ENCODE peak calls at places on chromosomes 1 and 21, in four cellular contexts. E is K562, P is GM12878, Z is HepG2. S is an unnamed sample.

GRCh38 chr21:16534408-16535099 is 804.8 kb downstream of the USP25 start:
- DNase-seq in E (no peak), P (no peak), Z (no peak), S (no peak)

GRCh38 chr1:109620396-109620817 is 770 bp downstream of the AMPD2 start:
- DNase-seq in E (peak; percentile 63), P (no peak), Z (no peak), S (no peak)

GRCh38 chr1:228334226-228334935 is 72.3 kb downstream of the TRIM11 start:
- DNase-seq in E (no peak), P (no peak), Z (no peak), S (no peak)

GRCh38 chr1:210715072-210715471 is 386.4 kb downstream of the HHAT start:
- DNase-seq in E (no peak), P (no peak), Z (no peak), S (no peak)

GRCh38 chr1:177505905-177506590 is 335.3 kb downstream of the BRINP2 start:
- DNase-seq in E (no peak), P (no peak), Z (no peak), S (no peak)

GRCh38 chr1:61093525-61094137 is 11.3 kb downstream of the NFIA start:
- DNase-seq in E (no peak), P (no peak), Z (no peak), S (no peak)

GRCh38 chr1:229993060-229993459 is 74.0 kb upstream of the GALNT2 start:
- DNase-seq in E (no peak), P (peak; percentile 8), Z (no peak), S (no peak)

GRCh38 chr1:8889925-8890785 is 11.7 kb upstream of the ENO1 start:
- DNase-seq in E (no peak), P (no peak), Z (no peak), S (no peak)

GRCh38 chr1:245679796-245680195 is 525.0 kb downstream of the KIF26B start:
- DNase-seq in E (no peak), P (no peak), Z (no peak), S (no peak)

GRCh38 chr1:1144122-1144842 is 28.4 kb upstream of the C1orf159 start:
- DNase-seq in E (no peak), P (no peak), Z (no peak), S (peak; percentile 51)

GRCh38 chr1:113456967-113457366 is 66.7 kb downstream of the MAGI3 start:
- DNase-seq in E (no peak), P (no peak), Z (peak; percentile 86), S (no peak)

GRCh38 chr1:61839702-61840101 is 97.4 kb downstream of the PATJ start:
- DNase-seq in E (no peak), P (no peak), Z (no peak), S (no peak)

GRCh38 chr1:183276386-183276785 is 90.3 kb downstream of the LAMC2 start:
- DNase-seq in E (no peak), P (no peak), Z (no peak), S (no peak)

GRCh38 chr1:183275322-183275721 is 89.3 kb downstream of the LAMC2 start:
- DNase-seq in E (no peak), P (no peak), Z (no peak), S (no peak)

GRCh38 chr1:183279835-183280234 is 93.8 kb downstream of the LAMC2 start:
- DNase-seq in E (no peak), P (no peak), Z (peak; percentile 9), S (no peak)

GRCh38 chr1:183278736-183279591 is 92.9 kb downstream of the LAMC2 start:
- DNase-seq in E (no peak), P (no peak), Z (no peak), S (no peak)

DNA sequence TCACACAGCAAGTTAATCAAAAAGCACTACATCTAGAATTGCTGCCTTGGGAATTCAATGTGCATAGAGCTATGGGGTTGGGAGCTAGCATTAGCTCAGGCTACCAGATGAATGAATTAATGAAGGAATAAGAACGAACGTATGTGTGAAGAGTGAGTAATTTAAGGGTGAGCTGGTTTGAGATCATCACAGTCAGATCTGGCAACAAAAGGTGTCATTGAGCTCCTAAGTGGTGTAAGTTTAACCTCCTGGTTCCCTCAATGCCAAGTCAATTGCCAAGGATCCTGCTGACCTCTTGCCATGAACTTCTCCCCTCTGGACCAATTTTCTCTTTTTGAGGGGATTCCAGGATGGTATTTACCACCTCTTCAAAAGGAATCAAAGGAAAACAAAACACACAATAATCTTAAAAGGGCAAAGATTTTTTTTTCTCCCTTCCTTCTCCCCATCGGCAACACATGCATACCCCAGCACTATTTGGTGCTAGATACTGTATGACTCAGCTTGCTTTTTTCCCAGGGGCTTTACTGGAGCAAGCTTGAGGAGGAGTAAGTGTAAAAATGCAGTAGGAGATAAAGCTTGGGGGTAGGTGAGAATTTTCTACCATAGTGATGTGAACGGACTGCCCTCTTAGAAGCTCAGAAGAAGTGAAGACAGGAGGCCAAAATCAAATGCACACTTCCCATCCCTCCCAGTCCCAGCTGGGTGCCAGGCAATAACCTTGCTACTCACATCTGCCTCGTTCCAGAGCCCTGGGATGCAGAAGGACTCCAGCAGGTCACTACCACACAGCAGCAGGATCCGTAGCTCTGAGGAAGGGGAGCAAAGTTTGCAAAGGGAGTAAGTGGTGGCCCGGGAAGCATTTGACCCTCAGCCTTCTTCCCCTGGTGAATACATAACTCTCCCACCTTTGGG is 92.0 kb downstream of the LAMC2 start:
- DNase-seq in E (no peak), P (no peak), Z (no peak), S (no peak)
- TF ChIP-seq CBFB in E (no peak), P (no peak), Z (no peak), S (no peak)

GRCh38 chr1:74686941-74687340 is 13.3 kb upstream of the ERICH3 start:
- DNase-seq in E (no peak), P (no peak), Z (no peak), S (no peak)

GRCh38 chr1:74684301-74684700 is 10.7 kb upstream of the ERICH3 start:
- DNase-seq in E (no peak), P (no peak), Z (no peak), S (no peak)

GRCh38 chr1:74693473-74693872 is 19.9 kb upstream of the ERICH3 start:
- DNase-seq in E (no peak), P (no peak), Z (peak; percentile 14), S (no peak)

GRCh38 chr1:74690909-74691308 is 17.3 kb upstream of the ERICH3 start:
- DNase-seq in E (no peak), P (no peak), Z (no peak), S (no peak)

DNA sequence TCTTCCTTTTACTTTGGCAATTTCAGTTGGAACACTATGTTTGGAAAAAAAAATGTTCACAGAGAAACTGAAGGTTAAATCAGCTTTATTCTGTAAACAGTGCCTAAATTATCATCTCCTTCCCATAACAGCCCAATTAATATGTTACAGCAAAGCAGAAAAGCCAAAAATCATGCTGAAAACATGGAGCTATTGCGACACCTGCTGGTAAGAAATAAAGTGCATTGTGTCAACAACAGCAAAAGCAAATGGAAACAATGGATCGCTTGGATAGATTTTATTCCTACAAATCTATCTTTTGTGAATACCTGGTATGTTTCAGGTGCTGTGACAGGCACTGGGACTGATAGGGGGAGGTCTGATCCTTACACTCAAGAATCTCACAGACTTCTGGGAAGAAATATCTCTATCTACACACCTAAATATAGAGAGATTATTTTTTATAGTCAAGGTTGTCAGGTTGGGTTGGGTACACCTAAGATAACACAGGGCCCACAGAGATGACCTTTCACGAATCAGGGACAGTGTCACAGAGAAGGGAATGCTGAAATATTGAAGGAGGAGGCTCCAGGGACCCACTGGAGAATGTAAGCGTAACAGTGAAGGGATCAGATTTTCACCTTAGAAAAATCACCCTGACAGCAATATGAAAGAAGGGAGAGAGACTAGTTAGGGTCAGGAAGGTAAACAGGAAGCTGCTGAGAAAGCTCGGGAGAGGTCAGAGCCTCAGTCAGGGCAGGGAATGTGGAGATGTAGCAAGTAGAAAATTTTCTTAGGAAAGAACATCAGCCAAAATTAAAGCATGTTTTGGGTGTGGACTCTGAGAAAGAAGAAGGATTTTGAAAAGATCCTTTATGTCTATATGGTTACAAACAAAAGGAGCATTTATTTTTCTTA is 16.5 kb upstream of the ERICH3 start:
- DNase-seq in E (peak; percentile 17), P (no peak), Z (peak; percentile 53), S (peak; percentile 51)
- TF ChIP-seq CBFB in E (no peak), P (no peak), Z (no peak), S (no peak)

GRCh38 chr1:216331211-216331610 is 92.0 kb downstream of the USH2A start:
- DNase-seq in E (no peak), P (no peak), Z (no peak), S (no peak)

GRCh38 chr1:216332462-216332861 is 90.8 kb downstream of the USH2A start:
- DNase-seq in E (no peak), P (no peak), Z (no peak), S (no peak)

GRCh38 chr1:216325946-216326345 is 97.3 kb downstream of the USH2A start:
- DNase-seq in E (no peak), P (no peak), Z (no peak), S (no peak)

GRCh38 chr1:216332003-216332402 is 91.2 kb downstream of the USH2A start:
- DNase-seq in E (no peak), P (no peak), Z (no peak), S (no peak)

DNA sequence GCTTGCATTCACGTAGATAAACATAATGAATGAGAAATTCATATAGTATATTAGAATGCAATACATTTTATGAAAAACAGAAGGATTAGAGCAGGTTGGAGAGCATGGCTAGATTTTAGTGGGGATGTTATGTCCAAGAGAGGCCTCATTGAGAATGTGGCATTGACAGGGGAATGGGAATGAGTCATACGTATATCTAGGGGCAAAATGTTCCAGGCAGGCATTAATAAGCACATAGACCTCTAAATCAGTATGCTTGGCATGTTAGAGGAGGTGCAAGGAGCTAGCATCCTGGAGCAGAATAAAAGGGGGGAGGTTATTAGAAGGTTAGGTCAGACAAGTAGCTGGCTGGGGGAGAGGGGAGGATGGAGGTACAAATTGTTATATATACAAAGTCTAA is 93.0 kb downstream of the USH2A start:
- DNase-seq in E (no peak), P (no peak), Z (no peak), S (no peak)
- TF ChIP-seq CBFB in E (no peak), P (no peak), Z (no peak), S (no peak)

DNA sequence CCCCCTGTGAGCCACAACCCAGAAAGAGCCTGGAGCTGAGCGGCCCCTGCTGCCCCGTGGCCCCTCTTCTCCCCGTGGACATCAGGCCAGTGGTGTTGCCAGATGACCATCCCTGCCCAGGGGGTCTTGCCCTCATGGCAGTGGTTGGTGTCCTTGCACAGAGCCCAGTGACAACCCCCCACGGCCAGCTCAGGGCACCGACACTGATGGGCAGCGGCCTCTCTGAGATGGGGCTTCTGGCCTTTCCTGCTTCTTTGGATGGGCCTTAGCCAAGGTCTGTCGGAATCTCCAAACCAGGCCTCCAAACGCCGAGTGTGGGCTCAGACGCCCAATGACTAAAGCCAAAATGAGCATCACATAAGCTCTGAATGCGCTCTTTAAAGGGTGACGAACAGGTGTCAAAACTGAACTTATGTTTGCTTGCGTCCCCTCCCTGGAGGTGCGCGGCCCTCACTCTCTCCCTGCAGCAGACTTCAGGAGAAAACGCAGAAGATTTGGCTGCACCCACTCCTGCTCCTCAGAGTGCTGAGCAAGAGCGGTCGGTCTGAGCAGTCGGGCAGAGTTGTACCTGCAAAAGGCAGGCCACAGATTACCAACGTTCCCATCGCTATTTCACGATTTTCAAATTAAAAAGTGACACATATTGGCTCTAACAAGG is 41.9 kb downstream of the UBE2G2 start:
- DNase-seq in E (no peak), P (no peak), Z (no peak), S (no peak)
- TF ChIP-seq CBFB in E (no peak), P (no peak), Z (no peak), S (no peak)